ENCODE peak calls at places on chromosomes 2 and 18, in seven cellular contexts. V is IMR-90, L is H9, E is H1, D is mesendoderm, K is neuronal stem cell, J is trophoblast cell. S is an unnamed sample.

GRCh38 chr2:121735520-121736074 is 1.1 kb downstream of the NIFK start:
- DNase-seq in V (no peak), L (no peak), E (no peak), D (no peak), K (no peak), J (peak; percentile 9), S (peak; percentile 11)

GRCh38 chr2:64845273-64845905 is 143.8 kb upstream of the SLC1A4 start:
- DNase-seq in V (no peak), L (no peak), E (no peak), D (no peak), K (no peak), J (no peak), S (no peak)

GRCh38 chr2:217906787-217907186 is 96.0 kb downstream of the TNS1 start:
- DNase-seq in V (no peak), L (no peak), E (no peak), D (no peak), K (no peak), J (peak; percentile 10), S (no peak)

GRCh38 chr2:15177103-15177502 is 384.0 kb downstream of the NBAS start:
- DNase-seq in V (peak; percentile 63), L (no peak), E (no peak), D (no peak), K (no peak), J (no peak), S (no peak)

GRCh38 chr2:234632527-234633391 is 135.9 kb upstream of the ARL4C start:
- DNase-seq in V (peak; percentile 100), L (peak; percentile 38), E (peak; percentile 38), D (no peak), K (no peak), J (peak; percentile 88), S (peak; percentile 98)

GRCh38 chr2:62568983-62569837 is 63.2 kb upstream of the TMEM17 start:
- DNase-seq in V (peak; percentile 24), L (no peak), E (no peak), D (no peak), K (no peak), J (no peak), S (peak; percentile 40)

GRCh38 chr2:15182275-15182674 is 378.9 kb downstream of the NBAS start:
- DNase-seq in V (no peak), L (no peak), E (no peak), D (no peak), K (no peak), J (no peak), S (no peak)

GRCh38 chr2:106869512-106870276 is 16.3 kb downstream of the ST6GAL2 start:
- DNase-seq in V (no peak), L (peak; percentile 38), E (peak; percentile 51), D (peak; percentile 59), K (peak; percentile 40), J (no peak), S (no peak)

GRCh38 chr2:103123516-103123915 is 361.7 kb downstream of the TMEM182 start:
- DNase-seq in V (no peak), L (no peak), E (no peak), D (no peak), K (no peak), J (no peak), S (no peak)

GRCh38 chr2:108182489-108182888 is 57.3 kb upstream of the SULT1C3 start:
- DNase-seq in V (no peak), L (peak; percentile 70), E (peak; percentile 83), D (peak; percentile 73), K (no peak), J (peak; percentile 40), S (peak; percentile 9)

GRCh38 chr18:80056095-80056494 is 21.9 kb downstream of the RBFA start:
- DNase-seq in V (no peak), L (no peak), E (no peak), D (no peak), K (no peak), J (no peak), S (no peak)

GRCh38 chr2:218861645-218862318 is 2.2 kb downstream of the WNT6 start:
- DNase-seq in V (no peak), L (no peak), E (no peak), D (no peak), K (no peak), J (no peak), S (no peak)

GRCh38 chr2:43273477-43273876 is 47.1 kb upstream of the ZFP36L2 start:
- DNase-seq in V (peak; percentile 63), L (no peak), E (no peak), D (no peak), K (no peak), J (peak; percentile 21), S (peak; percentile 89)

GRCh38 chr18:44693030-44693784 is 12.5 kb downstream of the SETBP1 start:
- DNase-seq in V (no peak), L (no peak), E (no peak), D (no peak), K (no peak), J (no peak), S (no peak)

GRCh38 chr2:27753744-27754588 is 17.6 kb upstream of the MRPL33 start:
- DNase-seq in V (peak; percentile 80), L (peak; percentile 88), E (peak; percentile 92), D (peak; percentile 89), K (peak; percentile 57), J (peak; percentile 84), S (peak; percentile 77)

GRCh38 chr2:164671664-164672396 is 50.5 kb upstream of the GRB14 start:
- DNase-seq in V (no peak), L (no peak), E (no peak), D (no peak), K (no peak), J (peak; percentile 28), S (peak; percentile 6)

GRCh38 chr2:190031971-190032623 is 30.4 kb downstream of the MSTN start:
- DNase-seq in V (no peak), L (no peak), E (no peak), D (no peak), K (no peak), J (no peak), S (no peak)

GRCh38 chr2:127170452-127171197 is 49.5 kb downstream of the CYP27C1 start:
- DNase-seq in V (no peak), L (no peak), E (no peak), D (peak; percentile 53), K (no peak), J (peak; percentile 95), S (no peak)

GRCh38 chr18:59354731-59355130 is 4.3 kb downstream of the LMAN1 start:
- DNase-seq in V (no peak), L (no peak), E (no peak), D (no peak), K (no peak), J (no peak), S (no peak)

GRCh38 chr2:127680706-127681287 is 5.5 kb upstream of the LIMS2 start:
- DNase-seq in V (no peak), L (peak; percentile 25), E (no peak), D (no peak), K (no peak), J (no peak), S (no peak)

GRCh38 chr2:55916473-55917049 is 7.0 kb downstream of the EFEMP1 start:
- DNase-seq in V (peak; percentile 93), L (no peak), E (no peak), D (no peak), K (no peak), J (no peak), S (peak; percentile 58)

DNA sequence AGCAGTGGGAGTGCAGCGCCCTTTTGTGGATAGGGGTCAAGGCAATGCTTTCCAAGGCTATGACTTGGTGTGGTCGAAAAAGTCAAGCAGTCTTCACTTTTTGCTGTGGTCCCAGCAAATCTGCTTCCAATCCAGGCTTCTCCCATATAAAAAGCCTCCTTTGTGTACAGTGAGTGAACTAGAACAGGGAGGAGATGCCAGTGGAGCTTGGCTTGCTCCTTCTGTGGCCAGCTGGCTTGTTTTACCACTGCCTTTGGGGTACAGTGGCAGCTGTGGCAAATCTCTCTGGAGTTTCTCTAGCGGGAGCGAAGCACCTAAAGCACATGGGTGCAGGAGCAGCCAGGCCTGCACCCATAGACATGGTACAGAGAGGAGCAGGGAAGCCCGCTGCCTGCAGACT is 103.5 kb downstream of the MSH2 start:
- DNase-seq in V (no peak), L (no peak), E (no peak), D (no peak), K (no peak), J (no peak), S (no peak)
- H2BK120ac ChIP-seq in V (no peak overlapping the region), L (no peak overlapping the region), E (no peak overlapping the region), D (no peak overlapping the region), K (no peak overlapping the region), J (no peak overlapping the region), S (no peak overlapping the region)

DNA sequence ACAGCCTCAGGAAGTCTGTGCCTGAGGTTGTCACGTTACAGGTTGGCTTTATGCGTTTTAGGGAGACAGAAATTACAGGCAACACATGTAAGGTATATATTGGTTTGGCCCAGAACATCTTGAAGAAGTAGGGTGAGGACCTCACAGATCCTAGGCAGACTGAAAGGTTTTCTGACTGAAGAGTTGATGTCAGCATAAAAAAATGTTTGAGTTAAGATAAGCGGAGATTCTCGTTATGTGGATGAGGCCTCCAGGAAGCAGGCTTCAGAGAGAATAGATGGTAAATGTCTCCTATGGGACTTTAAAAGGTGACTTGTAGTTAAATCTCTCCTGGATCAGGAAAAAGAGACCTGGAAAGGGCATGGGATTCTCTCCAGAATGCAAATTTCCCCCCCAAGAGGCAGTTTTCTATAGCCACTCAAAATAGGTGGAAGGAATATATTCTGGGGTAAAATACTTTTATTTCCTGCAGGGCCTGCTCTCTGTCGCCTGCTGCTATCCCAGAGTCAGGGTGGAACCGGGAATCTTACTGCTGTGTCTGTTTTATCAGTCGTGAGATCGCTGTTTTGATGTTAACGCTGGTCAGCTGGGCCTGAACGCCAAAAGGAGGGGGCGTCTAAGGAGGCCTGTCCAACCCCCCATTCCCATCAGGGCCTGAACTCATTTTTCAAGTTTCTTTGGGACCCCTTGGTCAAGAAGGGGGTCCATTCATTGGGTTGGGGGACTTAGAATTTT is 171.1 kb downstream of the HDAC4 start:
- DNase-seq in V (no peak), L (no peak), E (no peak), D (peak; percentile 62), K (no peak), J (peak; percentile 21), S (peak; percentile 56)
- H3K27ac ChIP-seq in V (no peak overlapping the region), L (no peak overlapping the region), E (no peak overlapping the region), D (no peak overlapping the region), K (no peak overlapping the region), J (no peak overlapping the region), S (no peak overlapping the region)

GRCh38 chr18:10724666-10725065 is 198.8 kb downstream of the NAPG start:
- DNase-seq in V (no peak), L (no peak), E (no peak), D (no peak), K (no peak), J (no peak), S (no peak)
- H3K4me2 ChIP-seq in V (no peak overlapping the region), L (no peak overlapping the region), E (no peak overlapping the region), D (no peak overlapping the region), K (no peak overlapping the region), J (no peak overlapping the region), S (no peak overlapping the region)

GRCh38 chr2:7093376-7093775 is 176.2 kb downstream of the RNF144A start:
- DNase-seq in V (no peak), L (no peak), E (no peak), D (no peak), K (no peak), J (no peak), S (no peak)

GRCh38 chr2:7094113-7094760 is 177.0 kb downstream of the RNF144A start:
- DNase-seq in V (no peak), L (no peak), E (no peak), D (no peak), K (no peak), J (no peak), S (peak; percentile 5)

GRCh38 chr2:7097353-7097895 is 180.2 kb downstream of the RNF144A start:
- DNase-seq in V (peak; percentile 30), L (peak; percentile 86), E (peak; percentile 92), D (peak; percentile 69), K (peak; percentile 77), J (peak; percentile 82), S (peak; percentile 62)

GRCh38 chr2:7098816-7099215 is 181.6 kb downstream of the RNF144A start:
- DNase-seq in V (no peak), L (no peak), E (no peak), D (no peak), K (no peak), J (no peak), S (no peak)

GRCh38 chr2:7096726-7097352 is 179.6 kb downstream of the RNF144A start:
- DNase-seq in V (no peak), L (no peak), E (no peak), D (no peak), K (no peak), J (no peak), S (no peak)
- H2BK120ac ChIP-seq in V (no peak overlapping the region), L (no peak overlapping the region), E (no peak overlapping the region), D (no peak overlapping the region), K (no peak overlapping the region), J (no peak overlapping the region), S (no peak overlapping the region)